ENCODE peak calls at places on chromosome 3, in four cellular contexts. B is H1, V is GM12878, G is HepG2. S is an unnamed sample.

GRCh38 chr3:23202203-23202920 is 765 bp upstream of the UBE2E2 start:
- DNase-seq in G (no peak), B (peak), V (no peak), S (peak)

GRCh38 chr3:188780188-188781147 is 391.3 kb upstream of the TPRG1 start:
- DNase-seq in B (no peak), V (no peak), G (peak), S (no peak)

GRCh38 chr3:172522871-172523818 is at the start of gene TNFSF10:
- DNase-seq in B (peak), V (peak), G (peak), S (no peak)

GRCh38 chr3:177281292-177281942 is 84.1 kb upstream of the TBL1XR1 start:
- DNase-seq in G (no peak), B (no peak), V (no peak), S (no peak)

GRCh38 chr3:27978440-27978839 is 256.3 kb upstream of the EOMES start:
- DNase-seq in G (no peak), B (no peak), V (no peak), S (no peak)

GRCh38 chr3:109330405-109330804 is 6.9 kb downstream of the DPPA4 start:
- DNase-seq in B (no peak), V (no peak), G (no peak), S (no peak)

GRCh38 chr3:198079771-198080520 is 119.9 kb downstream of the LMLN start:
- DNase-seq in G (no peak), V (no peak), B (no peak), S (peak)

GRCh38 chr3:178270838-178271237 is 265.4 kb upstream of the KCNMB2 start:
- DNase-seq in B (no peak), G (no peak), V (no peak), S (no peak)

GRCh38 chr3:178968996-178969700 is 102.5 kb downstream of the ZMAT3 start:
- DNase-seq in G (no peak), V (peak), B (no peak), S (no peak)

DNA sequence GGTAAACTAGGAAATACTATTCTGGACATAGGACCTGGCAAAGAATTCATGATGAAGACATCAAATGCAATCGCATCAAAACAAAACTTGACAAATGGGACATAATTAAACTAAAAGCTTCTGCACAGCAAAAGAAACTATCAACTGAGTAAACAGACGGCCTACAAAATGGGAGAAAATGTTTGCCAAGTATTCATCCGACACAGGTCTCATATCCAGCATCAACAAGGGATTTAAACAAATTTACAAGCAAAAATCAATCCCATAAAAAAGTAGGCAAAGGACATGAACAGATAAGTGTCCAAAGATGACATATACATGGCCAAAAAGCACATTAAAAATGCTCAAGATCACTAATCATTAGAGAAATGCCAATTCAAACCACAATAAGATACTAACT is 1088.9 kb downstream of the NAALADL2 start:
- DNase-seq in V (no peak), B (no peak), G (no peak), S (no peak)
- TF ChIP-seq SP1 in V (no peak), B (no peak), G (no peak), S (no peak)

GRCh38 chr3:121992601-121993560 is 29.2 kb downstream of the ILDR1 start:
- DNase-seq in G (no peak), B (no peak), V (peak), S (no peak)

GRCh38 chr3:121997372-121997771 is 24.7 kb downstream of the ILDR1 start:
- DNase-seq in V (no peak), B (no peak), G (no peak), S (no peak)

GRCh38 chr3:121998030-121998580 is 23.9 kb downstream of the ILDR1 start:
- DNase-seq in V (no peak), B (no peak), G (no peak), S (no peak)

GRCh38 chr3:121998588-121999473 is 23.2 kb downstream of the ILDR1 start:
- DNase-seq in G (no peak), B (no peak), V (no peak), S (no peak)

GRCh38 chr3:121995190-121996137 is 26.6 kb downstream of the ILDR1 start:
- DNase-seq in G (peak), V (peak), B (peak), S (peak)
- TF ChIP-seq SUZ12 in G (no peak), V (no peak), B (no peak), S (no peak)

GRCh38 chr3:66053009-66053782 is 14.5 kb upstream of the MAGI1 start:
- DNase-seq in G (no peak), B (no peak), V (no peak), S (no peak)
- TF ChIP-seq SP1 in G (no peak), B (no peak), V (no peak), S (no peak)

GRCh38 chr3:124969963-124970722 is 35.6 kb upstream of the MUC13 start:
- DNase-seq in G (no peak), B (no peak), V (no peak), S (no peak)

GRCh38 chr3:124974691-124975090 is 40.1 kb upstream of the MUC13 start:
- DNase-seq in G (no peak), V (no peak), B (no peak), S (no peak)

GRCh38 chr3:124969190-124969589 is 34.6 kb upstream of the MUC13 start:
- DNase-seq in V (no peak), B (no peak), G (no peak), S (no peak)

GRCh38 chr3:124976378-124976777 is 41.8 kb upstream of the MUC13 start:
- DNase-seq in V (no peak), G (no peak), B (no peak), S (no peak)

GRCh38 chr3:124972457-124972856 is 37.9 kb upstream of the MUC13 start:
- DNase-seq in V (no peak), G (no peak), B (no peak), S (no peak)
- TF ChIP-seq SUZ12 in V (no peak), G (no peak), B (no peak), S (no peak)

GRCh38 chr3:58308728-58309127 is 2.4 kb downstream of the HTD2 start:
- DNase-seq in V (no peak), G (no peak), B (no peak), S (no peak)

GRCh38 chr3:58305882-58306661 is at the start of the genes HTD2 and RPP14:
- DNase-seq in V (peak), G (peak), B (peak), S (peak)

GRCh38 chr3:58306662-58307286 is 454 bp downstream of the HTD2 start:
- DNase-seq in G (peak), V (no peak), B (peak), S (peak)
- TF ChIP-seq SP1 in G (no peak), V (no peak), B (no peak), S (no peak)

DNA sequence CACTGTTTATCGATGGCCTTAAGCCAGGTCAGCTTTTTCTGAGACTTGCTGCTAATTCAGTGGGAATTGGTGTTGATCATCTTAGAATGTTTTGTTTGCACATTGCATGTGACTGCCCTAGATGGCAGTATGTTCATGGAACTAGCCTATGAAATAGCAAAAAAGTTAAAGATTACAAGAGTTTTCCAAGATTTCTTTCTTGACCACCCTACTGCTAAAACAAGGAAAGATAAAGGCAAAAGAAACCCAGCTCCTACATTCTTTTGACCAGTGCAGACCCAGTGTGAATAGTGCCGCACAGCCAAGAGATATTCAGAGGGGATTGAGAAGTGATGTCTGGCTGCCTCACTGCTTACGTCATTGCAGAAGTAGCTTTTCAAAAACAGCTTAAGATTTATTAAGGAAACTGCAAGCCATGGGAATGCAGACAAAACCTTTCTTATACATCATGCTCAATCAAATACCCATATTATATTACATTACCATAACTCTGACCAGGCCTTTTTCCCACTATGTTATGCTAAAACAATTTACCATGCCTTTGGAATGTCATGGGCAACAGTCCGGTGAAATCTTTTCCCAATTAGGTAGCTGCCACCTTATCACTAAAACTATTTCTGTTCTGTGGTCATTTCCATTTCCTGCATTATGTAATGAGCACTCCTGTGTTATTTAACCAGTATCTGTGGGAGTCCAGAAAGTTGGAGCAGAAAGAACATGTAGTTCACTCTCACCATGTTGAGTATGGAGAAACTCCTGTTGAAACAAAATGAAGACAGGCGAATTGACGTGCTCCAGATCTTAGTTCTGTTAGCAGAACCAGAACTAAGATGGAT is 6.0 kb downstream of the PHLDB2 start:
- DNase-seq in V (no peak), G (peak), B (no peak), S (no peak)
- TF ChIP-seq SUZ12 in V (no peak), G (no peak), B (no peak), S (no peak)

GRCh38 chr3:185629554-185630181 is 43.6 kb downstream of the SENP2 start:
- DNase-seq in G (no peak), V (peak), B (no peak), S (no peak)

GRCh38 chr3:185631508-185632206 is 45.6 kb downstream of the SENP2 start:
- DNase-seq in B (no peak), V (no peak), G (no peak), S (no peak)

GRCh38 chr3:185630182-185630622 is 44.1 kb downstream of the SENP2 start:
- DNase-seq in G (no peak), B (no peak), V (no peak), S (no peak)

GRCh38 chr3:185632996-185633395 is 46.9 kb downstream of the SENP2 start:
- DNase-seq in B (no peak), V (no peak), G (no peak), S (no peak)

DNA sequence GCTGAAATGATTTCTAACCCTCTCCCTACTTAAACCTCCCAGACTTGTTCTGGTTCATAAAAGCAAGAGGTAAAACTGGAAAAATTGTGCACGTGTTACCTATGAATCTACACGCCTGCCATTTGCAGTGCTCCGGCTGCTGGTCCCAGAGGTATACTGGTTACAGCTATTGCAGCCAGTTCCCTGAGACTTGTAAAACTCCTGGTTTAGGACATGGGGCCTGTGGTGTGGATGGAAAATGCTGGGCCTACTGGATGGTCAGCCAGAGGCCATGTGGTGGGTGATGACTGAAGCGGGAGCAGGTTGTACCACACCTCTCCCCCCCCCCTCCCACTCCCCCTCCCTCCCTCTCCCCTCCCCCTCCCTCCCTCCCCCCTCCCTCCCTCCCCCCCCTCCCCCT is 45.0 kb downstream of the SENP2 start:
- DNase-seq in G (no peak), V (peak), B (no peak), S (no peak)
- TF ChIP-seq SP1 in G (no peak), V (no peak), B (no peak), S (no peak)

GRCh38 chr3:150945226-150945625 is 27.3 kb downstream of the CLRN1 start:
- DNase-seq in V (no peak), G (no peak), B (no peak), S (no peak)
- TF ChIP-seq SUZ12 in V (no peak), G (no peak), B (no peak), S (no peak)

S was measured in HEK293T.